ENCODE peak calls at places on chromosomes 11 and 22, in five cellular contexts. H, S, R, X and J are unnamed samples.

GRCh38 chr11:10908215-10908990 is 50.5 kb upstream of the ZBED5 start:
- DNase-seq in H (peak; percentile 98), S (no peak), R (no peak), X (no peak), J (no peak)

GRCh38 chr11:14644396-14645246 is 1.0 kb downstream of the PDE3B start:
- DNase-seq in H (peak; percentile 16), S (peak; percentile 62), R (peak; percentile 47), X (no peak), J (peak; percentile 24)

GRCh38 chr11:86608251-86608799 is 64.1 kb downstream of the ME3 start:
- DNase-seq in H (peak; percentile 68), S (peak; percentile 61), R (no peak), X (peak; percentile 74), J (peak; percentile 75)

GRCh38 chr22:42962295-42963230 is 52.4 kb downstream of the PACSIN2 start:
- DNase-seq in H (no peak), S (no peak), R (no peak), X (no peak), J (no peak)

GRCh38 chr11:28168718-28169117 is 60.5 kb downstream of the METTL15 start:
- DNase-seq in H (no peak), S (no peak), R (no peak), X (no peak), J (no peak)

GRCh38 chr22:43829904-43830851 is 18.1 kb upstream of the EFCAB6 start:
- DNase-seq in H (peak; percentile 27), S (no peak), R (no peak), X (no peak), J (peak; percentile 6)

GRCh38 chr11:111736191-111736590 is 30.0 kb downstream of the PPP2R1B start:
- DNase-seq in H (peak; percentile 90), S (no peak), R (no peak), X (no peak), J (no peak)

GRCh38 chr11:95135155-95135554 is 45.5 kb downstream of the ENDOD1 start:
- DNase-seq in H (peak; percentile 43), S (no peak), R (no peak), X (no peak), J (no peak)

GRCh38 chr22:47605886-47606285 is 843.4 kb downstream of the TBC1D22A start:
- DNase-seq in H (no peak), S (no peak), R (no peak), X (no peak), J (no peak)

GRCh38 chr22:45587638-45588481 is 83.8 kb upstream of the ATXN10 start:
- DNase-seq in H (peak; percentile 74), S (no peak), R (no peak), X (no peak), J (no peak)

GRCh38 chr11:64101461-64101860 is 64.5 kb downstream of the MACROD1 start:
- DNase-seq in H (no peak), S (no peak), R (no peak), X (no peak), J (peak; percentile 54)

GRCh38 chr11:61131586-61131985 is 29.3 kb downstream of the CD5 start:
- DNase-seq in H (no peak), S (no peak), R (no peak), X (no peak), J (no peak)

GRCh38 chr22:26851125-26851524 is 193.7 kb downstream of the MIAT start:
- DNase-seq in H (no peak), S (no peak), R (no peak), X (no peak), J (no peak)

GRCh38 chr11:21582791-21583190 is 610.1 kb upstream of the ANO5 start:
- DNase-seq in H (no peak), S (no peak), R (no peak), X (no peak), J (no peak)

GRCh38 chr22:29715705-29716104 is 4.1 kb upstream of the CABP7 start:
- DNase-seq in H (no peak), S (no peak), R (no peak), X (no peak), J (no peak)

GRCh38 chr11:96393753-96394348 is 4.0 kb downstream of the JRKL start:
- DNase-seq in H (peak; percentile 42), S (peak; percentile 40), R (no peak), X (peak; percentile 23), J (peak; percentile 19)

GRCh38 chr22:50530280-50530856 is 556 bp upstream of the TYMP start:
- DNase-seq in H (peak; percentile 71), S (no peak), R (no peak), X (no peak), J (no peak)

GRCh38 chr11:57513911-57514537 is 1.5 kb downstream of the SLC43A1 start:
- DNase-seq in H (peak; percentile 43), S (peak; percentile 56), R (no peak), X (peak; percentile 49), J (no peak)

GRCh38 chr22:46545041-46545796 is 7.8 kb upstream of the CELSR1 start:
- DNase-seq in H (no peak), S (no peak), R (no peak), X (no peak), J (no peak)

GRCh38 chr11:46291441-46292143 is 14.1 kb downstream of the CREB3L1 start:
- DNase-seq in H (peak; percentile 91), S (peak; percentile 31), R (no peak), X (no peak), J (no peak)

GRCh38 chr11:73323464-73323863 is 15.4 kb downstream of the ARHGEF17 start:
- DNase-seq in H (peak; percentile 84), S (peak; percentile 80), R (no peak), X (no peak), J (no peak)

GRCh38 chr22:35043251-35043931 is 22.6 kb upstream of the ISX start:
- DNase-seq in H (no peak), S (peak; percentile 23), R (no peak), X (peak; percentile 23), J (no peak)

GRCh38 chr22:41928416-41929157 is 2.0 kb upstream of the TNFRSF13C start:
- DNase-seq in H (no peak), S (no peak), R (no peak), X (no peak), J (no peak)

GRCh38 chr11:10285148-10285802 is 8.7 kb downstream of the SBF2 start:
- DNase-seq in H (no peak), S (no peak), R (no peak), X (no peak), J (no peak)

GRCh38 chr11:44065161-44065571 is 904 bp upstream of the ACCS start:
- DNase-seq in H (no peak), S (no peak), R (no peak), X (no peak), J (no peak)

GRCh38 chr11:86245369-86246292 is 1.1 kb downstream of the EED start:
- DNase-seq in H (peak; percentile 6), S (peak; percentile 14), R (no peak), X (peak; percentile 33), J (no peak)

GRCh38 chr11:62875698-62876483 is 4.8 kb upstream of the SLC3A2 start:
- DNase-seq in H (no peak), S (no peak), R (no peak), X (no peak), J (no peak)

GRCh38 chr11:116960916-116961315 is 123.5 kb upstream of the APOA1 start:
- DNase-seq in H (peak; percentile 88), S (peak; percentile 19), R (no peak), X (no peak), J (no peak)

GRCh38 chr11:68974421-68975194 is 6.2 kb downstream of the MRGPRD start:
- DNase-seq in H (peak; percentile 9), S (no peak), R (no peak), X (peak; percentile 69), J (no peak)

GRCh38 chr22:31400023-31400397 is 606 bp downstream of the DRG1 start:
- DNase-seq in H (peak; percentile 39), S (peak; percentile 8), R (no peak), X (no peak), J (no peak)